ENCODE peak calls at places on chromosome 1, in ten cellular contexts. One of them, this sample, is unnamed. For H3K36me3 and H3K27me3, the result is how much of the 10 kb centered on the place peaks cover.

GRCh38 chr1:16371725-16372124 is 4.7 kb downstream of the SZRD1 start:
- DNase-seq in vagina: no peak
- DNase-seq in H1: no peak
- DNase-seq in thyroid gland: no peak
- DNase-seq in heart left ventricle: no peak
- DNase-seq in esophagus muscularis mucosa: no peak
- DNase-seq in K562: no peak
- DNase-seq in IMR-90: peak
- DNase-seq in breast epithelium: no peak
- DNase-seq in ovary: no peak
- DNase-seq in this sample: no peak

GRCh38 chr1:213381572-213382084 is 330.6 kb downstream of the RPS6KC1 start:
- DNase-seq in esophagus muscularis mucosa: no peak
- DNase-seq in vagina: no peak
- DNase-seq in breast epithelium: no peak
- DNase-seq in thyroid gland: peak
- DNase-seq in IMR-90: peak
- DNase-seq in ovary: no peak
- DNase-seq in heart left ventricle: peak
- DNase-seq in K562: no peak
- DNase-seq in H1: no peak
- DNase-seq in this sample: no peak

GRCh38 chr1:96236156-96236739 is 485.3 kb upstream of the PTBP2 start:
- DNase-seq in H1: no peak
- DNase-seq in esophagus muscularis mucosa: no peak
- DNase-seq in ovary: no peak
- DNase-seq in K562: no peak
- DNase-seq in vagina: no peak
- DNase-seq in breast epithelium: no peak
- DNase-seq in thyroid gland: peak
- DNase-seq in IMR-90: peak
- DNase-seq in heart left ventricle: no peak
- DNase-seq in this sample: peak

GRCh38 chr1:68600049-68600661 is 103.3 kb upstream of the DEPDC1 start:
- DNase-seq in K562: no peak
- DNase-seq in vagina: no peak
- DNase-seq in H1: no peak
- DNase-seq in heart left ventricle: no peak
- DNase-seq in thyroid gland: peak
- DNase-seq in IMR-90: peak
- DNase-seq in esophagus muscularis mucosa: no peak
- DNase-seq in breast epithelium: no peak
- DNase-seq in ovary: no peak
- DNase-seq in this sample: no peak

GRCh38 chr1:117232551-117232950 is 21.8 kb upstream of the VTCN1 start:
- DNase-seq in ovary: no peak
- DNase-seq in H1: no peak
- DNase-seq in esophagus muscularis mucosa: no peak
- DNase-seq in IMR-90: no peak
- DNase-seq in thyroid gland: no peak
- DNase-seq in vagina: no peak
- DNase-seq in breast epithelium: no peak
- DNase-seq in K562: no peak
- DNase-seq in heart left ventricle: no peak
- DNase-seq in this sample: no peak

GRCh38 chr1:55974714-55975441 is 604.5 kb downstream of the PLPP3 start:
- DNase-seq in breast epithelium: no peak
- DNase-seq in heart left ventricle: no peak
- DNase-seq in vagina: no peak
- DNase-seq in esophagus muscularis mucosa: no peak
- DNase-seq in H1: no peak
- DNase-seq in K562: no peak
- DNase-seq in thyroid gland: no peak
- DNase-seq in ovary: no peak
- DNase-seq in IMR-90: peak
- DNase-seq in this sample: no peak

GRCh38 chr1:81702903-81703302 is 97.8 kb upstream of the ADGRL2 start:
- DNase-seq in vagina: no peak
- DNase-seq in K562: no peak
- DNase-seq in ovary: no peak
- DNase-seq in thyroid gland: no peak
- DNase-seq in esophagus muscularis mucosa: no peak
- DNase-seq in IMR-90: peak
- DNase-seq in heart left ventricle: no peak
- DNase-seq in H1: no peak
- DNase-seq in breast epithelium: no peak
- DNase-seq in this sample: no peak

GRCh38 chr1:234758851-234759250 is 148.9 kb upstream of the IRF2BP2 start:
- DNase-seq in esophagus muscularis mucosa: no peak
- DNase-seq in breast epithelium: no peak
- DNase-seq in vagina: no peak
- DNase-seq in ovary: no peak
- DNase-seq in H1: no peak
- DNase-seq in K562: no peak
- DNase-seq in thyroid gland: no peak
- DNase-seq in heart left ventricle: no peak
- DNase-seq in IMR-90: peak
- DNase-seq in this sample: no peak

GRCh38 chr1:155681776-155682175 is 6.8 kb downstream of the YY1AP1 start:
- DNase-seq in IMR-90: no peak
- DNase-seq in ovary: no peak
- DNase-seq in thyroid gland: no peak
- DNase-seq in H1: no peak
- DNase-seq in heart left ventricle: no peak
- DNase-seq in esophagus muscularis mucosa: no peak
- DNase-seq in vagina: no peak
- DNase-seq in K562: no peak
- DNase-seq in breast epithelium: no peak
- DNase-seq in this sample: no peak

DNA sequence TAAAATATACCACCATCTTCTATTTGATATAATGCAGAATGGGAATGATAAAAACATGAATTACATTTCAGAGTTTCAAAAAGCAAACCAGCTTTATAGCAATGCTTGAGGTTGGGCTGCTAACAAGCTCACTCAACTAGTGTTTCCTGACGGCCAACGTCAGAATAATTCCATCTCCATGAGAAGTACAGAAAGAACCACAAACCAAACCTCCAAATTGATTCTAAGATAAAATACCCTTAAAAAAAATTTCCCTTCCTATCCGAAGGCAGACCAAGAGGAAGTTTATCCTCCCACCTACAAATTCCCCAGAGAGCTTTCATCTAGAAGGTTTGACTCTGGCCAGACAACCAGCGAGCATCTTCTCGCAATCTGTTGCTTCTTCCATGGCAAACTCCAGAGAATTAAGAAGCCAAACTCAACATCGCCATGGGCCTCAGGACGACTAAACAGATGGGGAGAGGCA is at the start of gene EDARADD:
- DNase-seq in IMR-90: no peak
- DNase-seq in ovary: no peak
- DNase-seq in esophagus muscularis mucosa: no peak
- DNase-seq in vagina: no peak
- DNase-seq in thyroid gland: no peak
- DNase-seq in heart left ventricle: no peak
- DNase-seq in K562: no peak
- DNase-seq in breast epithelium: no peak
- DNase-seq in H1: peak
- DNase-seq in this sample: no peak
- TF ChIP-seq POLR2A in IMR-90: no peak
- TF ChIP-seq POLR2A in ovary: no peak
- TF ChIP-seq POLR2A in esophagus muscularis mucosa: no peak
- TF ChIP-seq POLR2A in vagina: no peak
- TF ChIP-seq POLR2A in thyroid gland: no peak
- TF ChIP-seq POLR2A in heart left ventricle: no peak
- TF ChIP-seq POLR2A in K562: no peak
- TF ChIP-seq POLR2A in breast epithelium: no peak
- TF ChIP-seq POLR2A in H1: no peak
- TF ChIP-seq POLR2A in this sample: no peak

DNA sequence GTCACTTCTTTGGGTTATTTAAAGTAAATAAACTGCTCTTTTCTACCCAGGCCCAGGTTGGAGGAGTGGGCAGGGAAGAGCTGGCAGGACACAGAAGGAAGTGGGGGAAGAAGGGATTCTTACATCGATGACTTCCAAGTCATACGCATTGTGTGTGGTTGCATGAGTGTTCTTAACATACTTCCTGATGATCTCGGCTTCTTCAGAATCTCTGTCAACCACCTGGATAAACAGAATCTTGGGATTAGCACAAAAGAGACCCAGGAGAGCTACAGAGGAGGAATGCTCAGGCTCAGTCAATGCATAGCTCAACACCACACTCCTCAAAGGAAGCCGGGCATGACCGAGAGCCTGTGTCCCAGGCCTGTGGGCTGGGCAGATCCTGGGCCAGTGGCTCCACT is 42.1 kb downstream of the PARP1 start:
- DNase-seq in thyroid gland: peak
- DNase-seq in vagina: no peak
- DNase-seq in heart left ventricle: no peak
- DNase-seq in H1: no peak
- DNase-seq in breast epithelium: no peak
- DNase-seq in K562: no peak
- DNase-seq in ovary: no peak
- DNase-seq in IMR-90: peak
- DNase-seq in esophagus muscularis mucosa: no peak
- DNase-seq in this sample: no peak
- H3K36me3 ChIP-seq in thyroid gland: under half
- H3K36me3 ChIP-seq in vagina: half or more
- H3K36me3 ChIP-seq in heart left ventricle: under half
- H3K36me3 ChIP-seq in H1: half or more
- H3K36me3 ChIP-seq in breast epithelium: under half
- H3K36me3 ChIP-seq in K562: half or more
- H3K36me3 ChIP-seq in ovary: under half
- H3K36me3 ChIP-seq in IMR-90: half or more
- H3K36me3 ChIP-seq in esophagus muscularis mucosa: half or more
- H3K36me3 ChIP-seq in this sample: under half

DNA sequence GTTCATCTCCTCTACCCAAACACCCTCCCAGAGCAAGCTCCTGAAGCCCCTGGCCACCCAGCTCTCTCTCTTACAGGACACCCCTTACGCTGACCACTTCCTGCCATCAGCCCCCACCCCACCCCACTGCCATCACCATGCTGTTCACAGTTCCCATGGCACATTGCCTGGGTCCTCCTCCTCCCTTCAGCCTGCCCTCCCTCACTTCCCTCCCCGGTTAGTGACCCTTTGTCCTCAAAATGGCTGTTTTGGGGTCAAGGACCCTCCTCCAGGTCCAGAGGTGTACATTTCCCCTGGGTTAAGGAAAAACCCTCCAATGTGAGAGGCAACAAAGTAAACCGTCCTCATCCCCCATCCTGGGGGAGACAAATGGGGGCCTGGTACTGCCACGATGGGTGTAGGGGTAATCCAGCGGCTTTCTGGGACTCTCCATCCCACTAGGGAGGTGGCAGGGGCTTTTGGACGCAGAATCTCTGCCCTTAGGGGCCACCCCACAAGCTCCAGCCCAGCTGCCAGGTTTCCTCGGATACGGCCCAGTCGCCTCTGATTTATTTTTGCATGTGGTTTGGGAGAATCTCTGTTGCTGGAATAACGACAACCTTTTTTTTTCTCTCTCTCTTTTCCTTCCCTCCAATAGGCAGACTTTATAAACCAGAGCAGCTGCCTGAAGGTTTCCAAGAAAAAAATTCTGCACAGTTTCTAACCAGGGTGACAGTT is 8.5 kb downstream of the CAMK2N1 start:
- DNase-seq in IMR-90: peak
- DNase-seq in breast epithelium: no peak
- DNase-seq in thyroid gland: no peak
- DNase-seq in heart left ventricle: no peak
- DNase-seq in vagina: no peak
- DNase-seq in K562: no peak
- DNase-seq in esophagus muscularis mucosa: no peak
- DNase-seq in ovary: peak
- DNase-seq in H1: no peak
- DNase-seq in this sample: peak
- H3K27me3 ChIP-seq in IMR-90: under half
- H3K27me3 ChIP-seq in breast epithelium: under half
- H3K27me3 ChIP-seq in thyroid gland: under half
- H3K27me3 ChIP-seq in heart left ventricle: under half
- H3K27me3 ChIP-seq in vagina: under half
- H3K27me3 ChIP-seq in K562: half or more
- H3K27me3 ChIP-seq in esophagus muscularis mucosa: under half
- H3K27me3 ChIP-seq in ovary: under half
- H3K27me3 ChIP-seq in H1: under half
- H3K27me3 ChIP-seq in this sample: under half

GRCh38 chr1:149916193-149916926 is 1.3 kb downstream of the SV2A start:
- DNase-seq in vagina: no peak
- DNase-seq in esophagus muscularis mucosa: no peak
- DNase-seq in thyroid gland: no peak
- DNase-seq in K562: no peak
- DNase-seq in ovary: no peak
- DNase-seq in heart left ventricle: no peak
- DNase-seq in breast epithelium: no peak
- DNase-seq in H1: no peak
- DNase-seq in IMR-90: no peak
- DNase-seq in this sample: no peak

GRCh38 chr1:149916927-149917310 is 725 bp downstream of the SV2A start:
- DNase-seq in H1: no peak
- DNase-seq in K562: no peak
- DNase-seq in heart left ventricle: no peak
- DNase-seq in thyroid gland: no peak
- DNase-seq in vagina: no peak
- DNase-seq in esophagus muscularis mucosa: no peak
- DNase-seq in ovary: no peak
- DNase-seq in IMR-90: no peak
- DNase-seq in breast epithelium: no peak
- DNase-seq in this sample: no peak

GRCh38 chr1:149914545-149914944 is 3.1 kb downstream of the SV2A start:
- DNase-seq in H1: no peak
- DNase-seq in ovary: no peak
- DNase-seq in esophagus muscularis mucosa: no peak
- DNase-seq in breast epithelium: no peak
- DNase-seq in vagina: no peak
- DNase-seq in thyroid gland: no peak
- DNase-seq in IMR-90: no peak
- DNase-seq in heart left ventricle: no peak
- DNase-seq in K562: no peak
- DNase-seq in this sample: no peak

GRCh38 chr1:149915429-149916192 is 2.0 kb downstream of the SV2A start:
- DNase-seq in breast epithelium: no peak
- DNase-seq in heart left ventricle: no peak
- DNase-seq in ovary: no peak
- DNase-seq in vagina: no peak
- DNase-seq in esophagus muscularis mucosa: no peak
- DNase-seq in thyroid gland: no peak
- DNase-seq in IMR-90: no peak
- DNase-seq in K562: peak
- DNase-seq in H1: no peak
- DNase-seq in this sample: no peak

DNA sequence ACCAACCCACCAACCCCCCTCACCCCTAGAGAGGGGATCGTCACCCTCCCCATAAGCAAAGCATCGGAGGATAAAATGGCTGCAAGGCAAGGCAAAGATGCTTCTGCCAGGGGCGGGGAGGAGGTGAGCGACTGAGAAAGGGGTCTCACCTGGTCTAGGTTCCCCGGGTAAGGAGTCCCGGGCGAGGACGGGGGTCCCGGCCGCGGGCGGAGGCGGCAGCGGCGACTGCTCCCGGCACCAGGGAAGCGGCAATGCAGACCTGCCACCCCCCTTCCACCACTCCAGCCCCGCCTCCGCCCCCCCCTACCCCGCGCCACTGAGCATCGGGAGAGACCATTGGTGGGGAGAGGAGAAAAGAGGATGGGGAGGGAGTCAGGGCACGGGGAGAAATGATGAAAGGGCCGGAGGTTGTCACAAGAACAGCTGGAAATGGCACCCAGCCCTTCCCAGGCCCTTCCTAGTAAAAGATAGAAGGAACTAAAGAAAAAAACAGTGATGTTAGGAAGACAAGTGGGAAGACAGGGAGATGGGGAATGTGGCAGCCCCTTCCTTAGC is at the start of gene SV2A:
- DNase-seq in heart left ventricle: no peak
- DNase-seq in K562: no peak
- DNase-seq in thyroid gland: peak
- DNase-seq in vagina: no peak
- DNase-seq in ovary: no peak
- DNase-seq in IMR-90: peak
- DNase-seq in H1: peak
- DNase-seq in esophagus muscularis mucosa: no peak
- DNase-seq in breast epithelium: no peak
- DNase-seq in this sample: peak
- TF ChIP-seq POLR2A in heart left ventricle: no peak
- TF ChIP-seq POLR2A in K562: no peak
- TF ChIP-seq POLR2A in thyroid gland: no peak
- TF ChIP-seq POLR2A in vagina: no peak
- TF ChIP-seq POLR2A in ovary: no peak
- TF ChIP-seq POLR2A in IMR-90: no peak
- TF ChIP-seq POLR2A in H1: no peak
- TF ChIP-seq POLR2A in esophagus muscularis mucosa: no peak
- TF ChIP-seq POLR2A in breast epithelium: no peak
- TF ChIP-seq POLR2A in this sample: no peak